ENCODE peak calls at places on chromosome 6, in seven cellular contexts. S is K562, T is H1, L is HCT116, Q is HepG2, M is SK-N-SH, V is GM12878. I is an unnamed sample.

GRCh38 chr6:170044836-170045562 is 245.9 kb downstream of the DLL1 start:
- DNase-seq in Q (no peak), V (no peak), S (no peak), T (no peak), M (no peak), L (no peak), I (no peak)

GRCh38 chr6:135162678-135163439 is 18.2 kb upstream of the MYB start:
- DNase-seq in S (peak), V (no peak), M (peak), T (peak), L (peak), Q (peak), I (no peak)

GRCh38 chr6:42819803-42820508 is 38.1 kb downstream of the BICRAL start:
- DNase-seq in T (no peak), L (no peak), M (peak), S (peak), V (no peak), Q (peak), I (peak)

GRCh38 chr6:37536462-37537225 is 37.0 kb upstream of the CCDC167 start:
- DNase-seq in L (no peak), S (no peak), V (no peak), Q (no peak), T (no peak), M (peak), I (no peak)

GRCh38 chr6:149965191-149966020 is 1.7 kb downstream of the ULBP1 start:
- DNase-seq in T (no peak), M (peak), L (no peak), V (no peak), S (no peak), Q (no peak), I (no peak)

GRCh38 chr6:121157913-121158312 is 176.4 kb downstream of the TBC1D32 start:
- DNase-seq in Q (no peak), V (no peak), T (no peak), M (no peak), L (no peak), S (no peak), I (no peak)

GRCh38 chr6:108921547-108922331 is 73.5 kb downstream of the ARMC2 start:
- DNase-seq in L (no peak), Q (no peak), M (no peak), S (no peak), V (no peak), T (no peak), I (no peak)

GRCh38 chr6:44058617-44059358 is 68.5 kb downstream of the MRPL14 start:
- DNase-seq in M (peak), T (no peak), S (peak), V (no peak), Q (peak), L (peak), I (peak)

GRCh38 chr6:138795809-138796469 is at the start of gene ECT2L:
- DNase-seq in T (peak), V (no peak), M (peak), Q (no peak), S (peak), L (no peak), I (no peak)

GRCh38 chr6:113464536-113464935 is 392.6 kb upstream of the MARCKS start:
- DNase-seq in T (no peak), S (no peak), L (no peak), Q (no peak), M (no peak), V (no peak), I (no peak)

GRCh38 chr6:42322676-42323075 is 105.0 kb upstream of the MRPS10 start:
- DNase-seq in S (peak), V (no peak), T (peak), L (no peak), M (no peak), Q (no peak), I (no peak)

GRCh38 chr6:43096451-43097097 is 20.5 kb downstream of the PTK7 start:
- DNase-seq in S (peak), Q (no peak), M (peak), L (no peak), T (no peak), V (no peak), I (peak)

GRCh38 chr6:157651731-157652490 is 171.1 kb upstream of the SNX9 start:
- DNase-seq in M (no peak), Q (no peak), L (no peak), S (no peak), V (no peak), T (no peak), I (no peak)

GRCh38 chr6:14816106-14816864 is 429.6 kb upstream of the JARID2 start:
- DNase-seq in S (peak), M (peak), L (no peak), Q (no peak), T (no peak), V (no peak), I (no peak)

GRCh38 chr6:139364302-139364981 is 10.0 kb downstream of the CITED2 start:
- DNase-seq in V (peak), Q (no peak), L (no peak), M (peak), S (peak), T (no peak), I (no peak)

GRCh38 chr6:68059894-68060293 is 575.2 kb upstream of the ADGRB3 start:
- DNase-seq in S (no peak), T (no peak), V (peak), L (no peak), Q (no peak), M (no peak), I (no peak)

GRCh38 chr6:47245745-47246371 is 63.8 kb downstream of the TNFRSF21 start:
- DNase-seq in L (no peak), V (no peak), Q (no peak), S (peak), T (no peak), M (no peak), I (no peak)

GRCh38 chr6:136921936-136922679 is at the start of gene SLC35D3:
- DNase-seq in L (no peak), T (no peak), S (no peak), V (no peak), M (peak), Q (no peak), I (no peak)

GRCh38 chr6:5457983-5458683 is 196.8 kb downstream of the FARS2 start:
- DNase-seq in Q (no peak), L (no peak), M (no peak), S (no peak), V (no peak), T (no peak), I (peak)

GRCh38 chr6:157980288-157981131 is 1.2 kb upstream of the SYNJ2 start:
- DNase-seq in T (no peak), L (no peak), Q (peak), S (peak), M (no peak), V (no peak), I (no peak)

GRCh38 chr6:16824804-16825777 is 63.8 kb upstream of the ATXN1 start:
- DNase-seq in L (no peak), T (no peak), S (no peak), Q (no peak), V (no peak), M (no peak), I (no peak)

GRCh38 chr6:166406197-166406596 is 23.5 kb upstream of the MPC1 start:
- DNase-seq in L (no peak), M (no peak), S (no peak), T (no peak), V (no peak), Q (no peak), I (no peak)

GRCh38 chr6:108627692-108628565 is 67.2 kb downstream of the FOXO3 start:
- DNase-seq in T (no peak), V (no peak), S (no peak), Q (no peak), L (no peak), M (no peak), I (no peak)

GRCh38 chr6:143232849-143233248 is 172.2 kb downstream of the AIG1 start:
- DNase-seq in S (peak), L (peak), V (peak), Q (peak), M (peak), T (no peak), I (peak)

GRCh38 chr6:136510299-136510698 is 39.9 kb downstream of the MAP7 start:
- DNase-seq in L (no peak), V (no peak), Q (no peak), M (no peak), T (no peak), S (no peak), I (no peak)

GRCh38 chr6:166419268-166419667 is 36.5 kb upstream of the MPC1 start:
- DNase-seq in V (peak), L (no peak), S (no peak), Q (no peak), T (no peak), M (no peak), I (no peak)

GRCh38 chr6:161434921-161435411 is 161.1 kb upstream of the AGPAT4 start:
- DNase-seq in L (no peak), M (no peak), V (no peak), S (no peak), Q (no peak), T (no peak), I (peak)

GRCh38 chr6:43714311-43715055 is 26.9 kb upstream of the MRPS18A start:
- DNase-seq in T (no peak), M (peak), V (no peak), S (peak), Q (peak), L (no peak), I (no peak)

GRCh38 chr6:6709106-6709505 is 120.6 kb downstream of the LY86 start:
- DNase-seq in T (no peak), Q (no peak), L (no peak), S (peak), M (no peak), V (no peak), I (no peak)
- TF ChIP-seq JUND in T (no peak), Q (no peak), L (no peak), S (no peak), M (no peak), V (no peak), I (no peak)

GRCh38 chr6:125197795-125198269 is 44.3 kb downstream of the TPD52L1 start:
- DNase-seq in L (peak), Q (no peak), S (peak), M (no peak), T (no peak), V (no peak), I (peak)
- TF ChIP-seq JUND in L (peak), Q (no peak), S (no peak), M (no peak), T (no peak), V (no peak), I (no peak)

GRCh38 chr6:312704-313485 is 20.6 kb downstream of the DUSP22 start:
- DNase-seq in T (no peak), M (no peak), S (no peak), V (no peak), Q (no peak), L (no peak), I (no peak)
- TF ChIP-seq JUND in T (no peak), M (no peak), S (no peak), V (no peak), Q (no peak), L (no peak), I (no peak)

DNA sequence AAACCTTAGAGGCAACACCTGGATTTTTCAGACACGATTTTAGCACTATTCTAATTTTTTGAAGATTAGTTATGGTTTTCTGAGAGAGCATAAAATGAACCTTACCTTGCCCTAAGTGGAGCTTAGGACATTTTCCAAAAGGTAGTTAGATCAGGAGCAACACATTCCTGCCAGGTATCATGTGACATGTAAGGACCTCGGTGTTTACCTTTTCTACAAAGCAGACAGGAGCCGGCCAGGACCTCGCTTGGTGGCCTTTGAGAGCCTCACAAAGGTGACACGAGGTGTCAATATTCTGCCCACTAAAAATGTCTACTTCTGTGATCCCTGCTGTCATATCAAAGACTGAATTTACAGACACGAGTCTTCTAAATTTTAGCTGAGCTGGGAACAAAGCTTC is 174.9 kb downstream of the SMOC2 start:
- DNase-seq in S (no peak), T (no peak), Q (no peak), V (no peak), M (no peak), L (no peak), I (no peak)
- TF ChIP-seq JUND in S (no peak), T (no peak), Q (no peak), V (no peak), M (no peak), L (no peak), I (no peak)

DNA sequence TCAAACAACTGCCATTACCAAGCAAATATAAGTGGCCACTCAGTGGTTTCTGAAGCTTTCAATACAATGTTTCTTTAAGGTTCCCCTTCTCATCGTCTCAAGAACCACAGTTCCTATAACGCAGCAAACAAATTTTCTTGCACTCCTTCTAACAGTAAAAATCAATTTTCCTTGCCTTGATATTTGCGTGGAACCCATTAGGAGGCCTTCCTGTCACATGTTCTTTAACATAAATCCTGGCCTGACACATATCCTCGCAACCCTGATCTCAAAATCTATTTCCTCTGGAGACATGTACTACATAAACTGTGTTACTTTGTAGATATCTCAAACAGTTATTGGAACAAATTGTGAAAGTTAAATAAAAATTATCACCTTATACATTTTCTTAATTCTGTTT is 65.9 kb upstream of the MANEA start:
- DNase-seq in T (no peak), V (no peak), L (no peak), S (no peak), M (no peak), Q (no peak), I (no peak)
- TF ChIP-seq JUND in T (no peak), V (no peak), L (no peak), S (no peak), M (no peak), Q (no peak), I (no peak)

DNA sequence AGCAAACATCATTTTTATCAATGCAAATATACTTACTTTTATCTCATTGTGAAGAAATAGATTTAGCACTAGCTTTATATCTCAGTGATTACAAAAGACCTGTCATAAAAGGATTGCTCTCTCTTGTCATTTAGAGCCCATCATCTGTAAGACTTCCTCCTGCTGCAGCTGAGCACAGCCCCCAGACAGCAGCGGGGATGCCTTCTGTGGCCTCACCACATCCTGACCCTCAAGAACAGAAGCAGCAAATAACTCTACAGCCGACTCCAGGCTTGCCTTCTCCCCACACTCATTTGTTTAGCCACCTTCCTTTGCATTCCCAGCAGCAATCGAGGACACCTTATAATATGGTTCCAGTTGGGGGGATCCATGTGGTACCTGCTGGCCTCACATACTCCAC is 127.0 kb upstream of the EDN1 start:
- DNase-seq in Q (no peak), L (no peak), S (no peak), V (no peak), T (no peak), M (no peak), I (no peak)
- TF ChIP-seq JUND in Q (no peak), L (no peak), S (no peak), V (no peak), T (no peak), M (no peak), I (no peak)

GRCh38 chr6:71745525-71745924 is 140.8 kb upstream of the RIMS1 start:
- DNase-seq in V (no peak), L (no peak), Q (no peak), S (no peak), T (no peak), M (no peak), I (no peak)
- TF ChIP-seq JUND in V (no peak), L (no peak), Q (no peak), S (no peak), T (no peak), M (no peak), I (no peak)